ENCODE peak calls at places on chromosome 3, in six cellular contexts. One of them, this sample, is unnamed.

GRCh38 chr3:6734395-6734746 is 126.5 kb upstream of the GRM7 start:
- DNase-seq in Peyer's patch: no peak
- DNase-seq in tibial nerve: no peak
- DNase-seq in fibroblast of the aortic adventitia: no peak
- DNase-seq in BE2C: no peak
- DNase-seq in GM13977: no peak
- DNase-seq in this sample: no peak

GRCh38 chr3:120637836-120638559 is 41.9 kb downstream of the NDUFB4 start:
- DNase-seq in BE2C: no peak
- DNase-seq in tibial nerve: no peak
- DNase-seq in fibroblast of the aortic adventitia: no peak
- DNase-seq in GM13977: no peak
- DNase-seq in Peyer's patch: no peak
- DNase-seq in this sample: no peak

GRCh38 chr3:32401141-32401540 is 9.5 kb downstream of the CMTM7 start:
- DNase-seq in fibroblast of the aortic adventitia: no peak
- DNase-seq in tibial nerve: no peak
- DNase-seq in Peyer's patch: no peak
- DNase-seq in GM13977: no peak
- DNase-seq in BE2C: no peak
- DNase-seq in this sample: no peak

GRCh38 chr3:158768361-158768787 is 33.5 kb upstream of the MFSD1 start:
- DNase-seq in BE2C: no peak
- DNase-seq in fibroblast of the aortic adventitia: peak; percentile 68
- DNase-seq in GM13977: no peak
- DNase-seq in Peyer's patch: peak; percentile 66
- DNase-seq in tibial nerve: peak; percentile 41
- DNase-seq in this sample: no peak

GRCh38 chr3:175186511-175186910 is 327.4 kb downstream of the NAALADL2 start:
- DNase-seq in fibroblast of the aortic adventitia: no peak
- DNase-seq in BE2C: no peak
- DNase-seq in Peyer's patch: no peak
- DNase-seq in GM13977: no peak
- DNase-seq in tibial nerve: no peak
- DNase-seq in this sample: no peak

GRCh38 chr3:27533718-27534578 is 49.8 kb upstream of the SLC4A7 start:
- DNase-seq in GM13977: no peak
- DNase-seq in fibroblast of the aortic adventitia: peak; percentile 99
- DNase-seq in Peyer's patch: peak; percentile 69
- DNase-seq in tibial nerve: peak; percentile 16
- DNase-seq in BE2C: no peak
- DNase-seq in this sample: peak; percentile 95

GRCh38 chr3:56131976-56132590 is 336.2 kb downstream of the ERC2 start:
- DNase-seq in tibial nerve: no peak
- DNase-seq in Peyer's patch: no peak
- DNase-seq in fibroblast of the aortic adventitia: peak; percentile 94
- DNase-seq in BE2C: no peak
- DNase-seq in GM13977: no peak
- DNase-seq in this sample: peak; percentile 82

GRCh38 chr3:39814007-39814406 is 4.6 kb downstream of the MYRIP start:
- DNase-seq in BE2C: no peak
- DNase-seq in Peyer's patch: no peak
- DNase-seq in GM13977: no peak
- DNase-seq in fibroblast of the aortic adventitia: peak; percentile 94
- DNase-seq in tibial nerve: no peak
- DNase-seq in this sample: no peak

GRCh38 chr3:29346828-29347227 is 66.0 kb downstream of the RBMS3 start:
- DNase-seq in fibroblast of the aortic adventitia: peak; percentile 84
- DNase-seq in Peyer's patch: no peak
- DNase-seq in tibial nerve: no peak
- DNase-seq in BE2C: no peak
- DNase-seq in GM13977: no peak
- DNase-seq in this sample: no peak

GRCh38 chr3:127770671-127771370 is 51.5 kb downstream of the MGLL start:
- DNase-seq in GM13977: no peak
- DNase-seq in fibroblast of the aortic adventitia: no peak
- DNase-seq in tibial nerve: no peak
- DNase-seq in Peyer's patch: no peak
- DNase-seq in BE2C: no peak
- DNase-seq in this sample: no peak

GRCh38 chr3:61315874-61316273 is 64.6 kb upstream of the FHIT start:
- DNase-seq in GM13977: no peak
- DNase-seq in BE2C: no peak
- DNase-seq in Peyer's patch: no peak
- DNase-seq in fibroblast of the aortic adventitia: no peak
- DNase-seq in tibial nerve: no peak
- DNase-seq in this sample: no peak

GRCh38 chr3:172678068-172678467 is 32.8 kb downstream of the NCEH1 start:
- DNase-seq in Peyer's patch: no peak
- DNase-seq in BE2C: no peak
- DNase-seq in GM13977: no peak
- DNase-seq in tibial nerve: no peak
- DNase-seq in fibroblast of the aortic adventitia: peak; percentile 22
- DNase-seq in this sample: no peak

GRCh38 chr3:127706312-127706711 is 33.6 kb downstream of the ABTB1 start:
- DNase-seq in fibroblast of the aortic adventitia: no peak
- DNase-seq in Peyer's patch: peak; percentile 37
- DNase-seq in tibial nerve: no peak
- DNase-seq in GM13977: no peak
- DNase-seq in BE2C: no peak
- DNase-seq in this sample: no peak

GRCh38 chr3:14037211-14037610 is 87.5 kb downstream of the CHCHD4 start:
- DNase-seq in BE2C: no peak
- DNase-seq in fibroblast of the aortic adventitia: no peak
- DNase-seq in GM13977: no peak
- DNase-seq in Peyer's patch: no peak
- DNase-seq in tibial nerve: no peak
- DNase-seq in this sample: no peak

GRCh38 chr3:63791974-63792373 is 27.1 kb upstream of the C3orf49 start:
- DNase-seq in tibial nerve: no peak
- DNase-seq in Peyer's patch: no peak
- DNase-seq in GM13977: no peak
- DNase-seq in fibroblast of the aortic adventitia: peak; percentile 77
- DNase-seq in BE2C: no peak
- DNase-seq in this sample: peak; percentile 9

GRCh38 chr3:50316657-50317242 is 5.8 kb downstream of the HYAL2 start:
- DNase-seq in BE2C: no peak
- DNase-seq in fibroblast of the aortic adventitia: no peak
- DNase-seq in GM13977: no peak
- DNase-seq in tibial nerve: no peak
- DNase-seq in Peyer's patch: peak; percentile 92
- DNase-seq in this sample: peak; percentile 95

GRCh38 chr3:188284455-188285212 is 130.7 kb downstream of the LPP start:
- DNase-seq in tibial nerve: no peak
- DNase-seq in Peyer's patch: peak; percentile 22
- DNase-seq in BE2C: no peak
- DNase-seq in fibroblast of the aortic adventitia: no peak
- DNase-seq in GM13977: no peak
- DNase-seq in this sample: no peak

GRCh38 chr3:98095870-98096269 is 8.9 kb downstream of the OR5AC2 start:
- DNase-seq in tibial nerve: no peak
- DNase-seq in GM13977: no peak
- DNase-seq in BE2C: no peak
- DNase-seq in Peyer's patch: no peak
- DNase-seq in fibroblast of the aortic adventitia: no peak
- DNase-seq in this sample: no peak

GRCh38 chr3:123843668-123844067 is 40.5 kb downstream of the MYLK start:
- DNase-seq in fibroblast of the aortic adventitia: peak; percentile 6
- DNase-seq in GM13977: no peak
- DNase-seq in tibial nerve: no peak
- DNase-seq in BE2C: no peak
- DNase-seq in Peyer's patch: no peak
- DNase-seq in this sample: no peak

GRCh38 chr3:140924097-140924873 is 17.4 kb upstream of the SLC25A36 start:
- DNase-seq in BE2C: no peak
- DNase-seq in Peyer's patch: no peak
- DNase-seq in fibroblast of the aortic adventitia: no peak
- DNase-seq in GM13977: no peak
- DNase-seq in tibial nerve: no peak
- DNase-seq in this sample: no peak

GRCh38 chr3:99012051-99012450 is 110.6 kb upstream of the DCBLD2 start:
- DNase-seq in fibroblast of the aortic adventitia: peak; percentile 58
- DNase-seq in tibial nerve: no peak
- DNase-seq in Peyer's patch: no peak
- DNase-seq in BE2C: peak; percentile 9
- DNase-seq in GM13977: peak; percentile 36
- DNase-seq in this sample: no peak

GRCh38 chr3:11195721-11196332 is 41.5 kb downstream of the HRH1 start:
- DNase-seq in Peyer's patch: no peak
- DNase-seq in tibial nerve: no peak
- DNase-seq in fibroblast of the aortic adventitia: peak; percentile 81
- DNase-seq in BE2C: no peak
- DNase-seq in GM13977: no peak
- DNase-seq in this sample: no peak

GRCh38 chr3:72161870-72162617 is 377.1 kb upstream of the PROK2 start:
- DNase-seq in fibroblast of the aortic adventitia: peak; percentile 50
- DNase-seq in BE2C: peak; percentile 59
- DNase-seq in tibial nerve: no peak
- DNase-seq in GM13977: no peak
- DNase-seq in Peyer's patch: no peak
- DNase-seq in this sample: peak; percentile 5

GRCh38 chr3:190005343-190006113 is 115.2 kb downstream of the P3H2 start:
- DNase-seq in Peyer's patch: no peak
- DNase-seq in tibial nerve: no peak
- DNase-seq in GM13977: no peak
- DNase-seq in BE2C: no peak
- DNase-seq in fibroblast of the aortic adventitia: no peak
- DNase-seq in this sample: no peak

GRCh38 chr3:43670635-43671522 is 19.9 kb upstream of the ABHD5 start:
- DNase-seq in fibroblast of the aortic adventitia: no peak
- DNase-seq in tibial nerve: no peak
- DNase-seq in BE2C: no peak
- DNase-seq in GM13977: no peak
- DNase-seq in Peyer's patch: no peak
- DNase-seq in this sample: no peak

GRCh38 chr3:9500108-9501050 is 53.2 kb downstream of the LHFPL4 start:
- DNase-seq in BE2C: peak; percentile 73
- DNase-seq in tibial nerve: no peak
- DNase-seq in Peyer's patch: peak; percentile 65
- DNase-seq in fibroblast of the aortic adventitia: peak; percentile 39
- DNase-seq in GM13977: peak; percentile 73
- DNase-seq in this sample: peak; percentile 25

DNA sequence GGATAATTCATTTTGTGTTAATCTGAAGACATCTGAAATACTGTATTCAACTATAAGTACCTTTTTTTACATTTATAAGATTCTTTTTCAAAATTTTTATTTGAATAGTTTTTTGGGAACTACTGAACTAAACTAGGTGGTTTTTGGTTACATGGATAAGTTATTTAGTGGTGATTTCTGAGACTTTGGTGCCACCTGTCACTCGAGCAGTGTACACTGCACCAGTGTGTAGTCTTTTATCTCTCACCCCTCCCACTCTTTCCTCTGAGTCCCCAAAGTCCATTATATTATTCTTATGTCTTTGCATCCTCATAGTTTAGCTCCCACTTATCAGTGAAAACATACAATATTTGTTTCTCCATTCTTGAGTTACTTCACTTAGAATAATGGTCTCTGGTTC is 57.6 kb downstream of the CD86 start:
- DNase-seq in GM13977: no peak
- DNase-seq in Peyer's patch: no peak
- DNase-seq in tibial nerve: no peak
- DNase-seq in fibroblast of the aortic adventitia: no peak
- DNase-seq in BE2C: no peak
- DNase-seq in this sample: no peak
- TF ChIP-seq CTCF in GM13977: no peak
- TF ChIP-seq CTCF in Peyer's patch: no peak
- TF ChIP-seq CTCF in tibial nerve: no peak
- TF ChIP-seq CTCF in fibroblast of the aortic adventitia: no peak
- TF ChIP-seq CTCF in BE2C: no peak
- TF ChIP-seq CTCF in this sample: no peak

GRCh38 chr3:136141296-136141785 is 54.8 kb downstream of the MSL2 start:
- DNase-seq in BE2C: no peak
- DNase-seq in GM13977: no peak
- DNase-seq in tibial nerve: no peak
- DNase-seq in fibroblast of the aortic adventitia: no peak
- DNase-seq in Peyer's patch: no peak
- DNase-seq in this sample: no peak
- TF ChIP-seq CTCF in BE2C: no peak
- TF ChIP-seq CTCF in GM13977: no peak
- TF ChIP-seq CTCF in tibial nerve: no peak
- TF ChIP-seq CTCF in fibroblast of the aortic adventitia: no peak
- TF ChIP-seq CTCF in Peyer's patch: no peak
- TF ChIP-seq CTCF in this sample: no peak

GRCh38 chr3:105353485-105354161 is 13.1 kb upstream of the ALCAM start:
- DNase-seq in BE2C: no peak
- DNase-seq in Peyer's patch: no peak
- DNase-seq in GM13977: no peak
- DNase-seq in fibroblast of the aortic adventitia: no peak
- DNase-seq in tibial nerve: no peak
- DNase-seq in this sample: no peak
- TF ChIP-seq CTCF in BE2C: no peak
- TF ChIP-seq CTCF in Peyer's patch: no peak
- TF ChIP-seq CTCF in GM13977: no peak
- TF ChIP-seq CTCF in fibroblast of the aortic adventitia: no peak
- TF ChIP-seq CTCF in tibial nerve: no peak
- TF ChIP-seq CTCF in this sample: no peak

GRCh38 chr3:1275495-1275894 is 182.7 kb downstream of the CNTN6 start:
- DNase-seq in Peyer's patch: no peak
- DNase-seq in BE2C: peak; percentile 53
- DNase-seq in fibroblast of the aortic adventitia: no peak
- DNase-seq in tibial nerve: no peak
- DNase-seq in GM13977: no peak
- DNase-seq in this sample: no peak
- TF ChIP-seq CTCF in Peyer's patch: no peak
- TF ChIP-seq CTCF in BE2C: peak; percentile 60
- TF ChIP-seq CTCF in fibroblast of the aortic adventitia: peak; percentile 3
- TF ChIP-seq CTCF in tibial nerve: peak; percentile 21
- TF ChIP-seq CTCF in GM13977: peak; percentile 59
- TF ChIP-seq CTCF in this sample: no peak

DNA sequence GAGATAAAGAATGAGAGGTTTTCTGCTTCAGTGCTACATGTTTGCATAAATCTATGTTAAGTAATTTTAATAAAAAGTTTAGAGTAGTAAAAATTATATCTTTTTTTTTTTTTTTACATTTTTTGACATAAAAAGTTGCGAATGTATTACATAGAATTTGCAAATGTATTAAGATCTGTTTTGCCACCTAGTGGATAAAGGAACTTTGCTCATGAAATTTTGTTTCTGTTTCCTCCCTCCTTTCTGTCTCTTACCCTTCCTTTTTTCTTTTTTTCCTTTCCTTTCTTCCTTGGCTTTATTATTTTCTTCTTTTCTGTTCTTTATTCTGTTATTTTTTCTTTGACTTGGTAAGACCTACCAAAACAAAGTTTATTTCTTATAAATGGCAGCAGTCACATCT is 58.5 kb upstream of the UTS2B start:
- DNase-seq in GM13977: no peak
- DNase-seq in tibial nerve: no peak
- DNase-seq in BE2C: no peak
- DNase-seq in fibroblast of the aortic adventitia: peak; percentile 55
- DNase-seq in Peyer's patch: no peak
- DNase-seq in this sample: no peak
- TF ChIP-seq CTCF in GM13977: peak; percentile 30
- TF ChIP-seq CTCF in tibial nerve: peak; percentile 5
- TF ChIP-seq CTCF in BE2C: peak; percentile 20
- TF ChIP-seq CTCF in fibroblast of the aortic adventitia: peak; percentile 44
- TF ChIP-seq CTCF in Peyer's patch: no peak
- TF ChIP-seq CTCF in this sample: no peak